ENCODE peak calls at places on chromosomes 5 and 9, in eight cellular contexts. U is activated naive CD8-positive, alpha-beta T cell treated with anti-CD3 and anti-CD28 coated beads, Interleukin-2, amount 50 U/mL, for 24 hours; P is stimulated activated naive CD8-positive, alpha-beta T cell treated with anti-CD3 and anti-CD28 coated beads, Interleukin-15, amount 100 ng/mL, for 72 hours; C is effector memory CD8-positive, alpha-beta T cell; V is T-cell; H is psoas muscle; I is HepG2; Z is left ventricle myocardium superior. W is an unnamed sample.

GRCh38 chr9:127844821-127845359 is 9.6 kb downstream of the ENG start:
- ATAC-seq in Z (peak; percentile 51), C (no peak), H (peak; percentile 59), V (no peak), I (no peak), P (no peak), U (no peak), W (peak; percentile 23)

GRCh38 chr9:125906144-125906543 is 159.0 kb downstream of the PBX3 start:
- ATAC-seq in V (no peak), H (no peak), C (no peak), U (no peak), P (no peak), I (no peak), Z (peak; percentile 28), W (no peak)

GRCh38 chr9:35948451-35948850 is 9.5 kb downstream of the OR2S2 start:
- ATAC-seq in U (no peak), V (no peak), C (no peak), H (no peak), I (no peak), P (no peak), Z (no peak), W (no peak)

GRCh38 chr5:56543431-56544385 is 271.6 kb upstream of the MAP3K1 start:
- ATAC-seq in V (no peak), C (no peak), I (no peak), U (no peak), H (no peak), Z (no peak), P (no peak), W (no peak)

GRCh38 chr5:13331585-13331984 is 612.9 kb downstream of the DNAH5 start:
- ATAC-seq in U (no peak), C (no peak), H (no peak), I (no peak), Z (no peak), P (no peak), V (no peak), W (no peak)

GRCh38 chr5:74318985-74319563 is 321.5 kb downstream of the ENC1 start:
- ATAC-seq in U (peak; percentile 39), P (peak; percentile 73), H (no peak), I (no peak), V (no peak), C (no peak), Z (no peak), W (peak; percentile 67)

GRCh38 chr9:136578915-136579637 is 33.2 kb upstream of the NOTCH1 start:
- ATAC-seq in Z (peak; percentile 15), H (peak; percentile 70), V (no peak), I (peak; percentile 67), C (peak; percentile 42), P (peak; percentile 68), U (peak; percentile 55), W (peak; percentile 38)

GRCh38 chr5:17305964-17306725 is 88.7 kb downstream of the BASP1 start:
- ATAC-seq in Z (peak; percentile 71), V (no peak), H (no peak), C (no peak), I (peak; percentile 50), P (no peak), U (no peak), W (no peak)

GRCh38 chr5:95812100-95812472 is 10.4 kb downstream of the GLRX start:
- ATAC-seq in V (peak; percentile 8), P (peak; percentile 55), I (peak; percentile 87), C (no peak), H (peak; percentile 35), U (peak; percentile 38), Z (no peak), W (peak; percentile 35)

GRCh38 chr5:307794-308579 is 13.5 kb upstream of the AHRR start:
- ATAC-seq in I (no peak), Z (peak; percentile 16), U (no peak), C (no peak), V (no peak), H (peak; percentile 65), P (no peak), W (no peak)

GRCh38 chr9:127035948-127036347 is 86.5 kb downstream of the ANGPTL2 start:
- ATAC-seq in U (no peak), I (no peak), P (no peak), V (no peak), C (no peak), H (peak; percentile 72), Z (peak; percentile 89), W (peak; percentile 80)

GRCh38 chr5:43602818-43603534 is at the start of gene NNT:
- ATAC-seq in H (peak; percentile 71), I (peak; percentile 95), U (peak; percentile 73), C (peak; percentile 78), V (peak; percentile 86), Z (peak; percentile 83), P (peak; percentile 87), W (peak; percentile 85)

GRCh38 chr5:26981750-26982149 is 56.6 kb downstream of the CDH9 start:
- ATAC-seq in C (no peak), H (no peak), I (no peak), V (no peak), P (no peak), Z (no peak), U (no peak), W (no peak)

GRCh38 chr9:121861501-121862180 is 210.2 kb downstream of the DAB2IP start:
- ATAC-seq in I (peak; percentile 99), U (no peak), P (peak; percentile 45), V (no peak), H (peak; percentile 92), Z (peak; percentile 87), C (no peak), W (no peak)

GRCh38 chr5:122163151-122164069 is 34.1 kb downstream of the ZNF474 start:
- ATAC-seq in U (no peak), Z (peak; percentile 82), C (no peak), I (no peak), P (no peak), V (no peak), H (peak; percentile 48), W (peak; percentile 79)

GRCh38 chr9:137807721-137808703 is 69.6 kb upstream of the CACNA1B start:
- ATAC-seq in Z (no peak), U (no peak), I (no peak), H (no peak), C (peak; percentile 91), P (peak; percentile 76), V (peak; percentile 70), W (no peak)

GRCh38 chr5:54628049-54628448 is 110.5 kb downstream of the SNX18 start:
- ATAC-seq in H (no peak), V (no peak), C (no peak), I (peak; percentile 82), Z (no peak), U (no peak), P (no peak), W (no peak)

GRCh38 chr5:14173419-14174234 is 30.5 kb downstream of the TRIO start:
- ATAC-seq in H (peak; percentile 38), U (no peak), C (no peak), I (peak; percentile 25), P (no peak), V (no peak), Z (peak; percentile 27), W (no peak)

GRCh38 chr9:27395484-27395921 is 98.6 kb upstream of the EQTN start:
- ATAC-seq in Z (peak; percentile 91), V (no peak), H (peak; percentile 67), I (no peak), C (no peak), U (no peak), P (no peak), W (no peak)

GRCh38 chr5:102856374-102856748 is 101.3 kb downstream of the PAM start:
- ATAC-seq in H (no peak), V (no peak), I (no peak), P (no peak), U (no peak), C (no peak), Z (no peak), W (no peak)

GRCh38 chr9:136996361-136997281 is at the start of gene CLIC3:
- ATAC-seq in Z (no peak), V (peak; percentile 32), H (no peak), I (peak; percentile 66), U (no peak), P (no peak), C (peak; percentile 34), W (no peak)

GRCh38 chr9:26308328-26308727 is 584.3 kb downstream of the CAAP1 start:
- ATAC-seq in I (no peak), H (no peak), Z (no peak), C (no peak), V (no peak), U (no peak), P (no peak), W (no peak)

W was measured in gastroesophageal sphincter.